ENCODE peak calls at places on chromosomes 12 and 14, in six cellular contexts. J is HTR-8/SVneo; Y is SIG-M5; X is A549; Z is activated CD4-positive, alpha-beta T cell treated with anti-CD3 and anti-CD28 coated beads for 36 hours; E is fibroblast of lung. R is an unnamed sample.

GRCh38 chr14:27026097-27026496 is 428.3 kb upstream of the NOVA1 start:
- DNase-seq in J (no peak), Y (no peak), X (no peak), Z (no peak), E (no peak), R (no peak)

GRCh38 chr14:24390696-24391468 is 7.9 kb upstream of the NYNRIN start:
- DNase-seq in J (no peak), Y (no peak), X (no peak), Z (no peak), E (no peak), R (no peak)

GRCh38 chr12:124356221-124356620 is 61.3 kb downstream of the RFLNA start:
- DNase-seq in J (no peak), Y (no peak), X (no peak), Z (no peak), E (no peak), R (no peak)

GRCh38 chr12:108616359-108616758 is 17.3 kb downstream of the SELPLG start:
- DNase-seq in J (no peak), Y (no peak), X (no peak), Z (no peak), E (no peak), R (no peak)

GRCh38 chr12:69136931-69137613 is 102.3 kb upstream of the CPSF6 start:
- DNase-seq in J (no peak), Y (no peak), X (no peak), Z (no peak), E (peak; percentile 14), R (no peak)

GRCh38 chr14:93317836-93318807 is 14.7 kb downstream of the BTBD7 start:
- DNase-seq in J (peak; percentile 42), Y (no peak), X (peak; percentile 55), Z (no peak), E (peak; percentile 56), R (peak; percentile 57)

GRCh38 chr12:65171870-65172269 is 2.5 kb downstream of the LEMD3 start:
- DNase-seq in J (no peak), Y (no peak), X (no peak), Z (no peak), E (no peak), R (peak; percentile 13)

GRCh38 chr14:65517635-65518542 is 105.4 kb downstream of the FUT8 start:
- DNase-seq in J (no peak), Y (no peak), X (no peak), Z (no peak), E (no peak), R (no peak)

GRCh38 chr12:104751594-104751993 is 206.5 kb downstream of the SLC41A2 start:
- DNase-seq in J (no peak), Y (no peak), X (no peak), Z (no peak), E (no peak), R (no peak)

GRCh38 chr12:13195244-13195643 is 1.3 kb upstream of the EMP1 start:
- DNase-seq in J (no peak), Y (no peak), X (no peak), Z (no peak), E (peak; percentile 43), R (no peak)

GRCh38 chr14:80867091-80867490 is 74.4 kb downstream of the CEP128 start:
- DNase-seq in J (no peak), Y (no peak), X (no peak), Z (no peak), E (no peak), R (no peak)

GRCh38 chr14:50773632-50774541 is 57.1 kb downstream of the NIN start:
- DNase-seq in J (peak; percentile 64), Y (no peak), X (peak; percentile 63), Z (peak; percentile 60), E (peak; percentile 32), R (no peak)

GRCh38 chr12:2051700-2052625 is 824 bp upstream of the CACNA1C start:
- DNase-seq in J (no peak), Y (no peak), X (no peak), Z (no peak), E (no peak), R (no peak)

GRCh38 chr12:118402251-118402650 is 25.9 kb downstream of the SUDS3 start:
- DNase-seq in J (no peak), Y (no peak), X (no peak), Z (no peak), E (peak; percentile 89), R (no peak)

GRCh38 chr12:124013073-124013472 is 40.1 kb downstream of the ZNF664 start:
- DNase-seq in J (no peak), Y (no peak), X (no peak), Z (no peak), E (no peak), R (no peak)

GRCh38 chr14:76694106-76694505 is 67.2 kb upstream of the VASH1 start:
- DNase-seq in J (no peak), Y (no peak), X (no peak), Z (no peak), E (no peak), R (no peak)

GRCh38 chr12:113818833-113819232 is 147.3 kb downstream of the RBM19 start:
- DNase-seq in J (no peak), Y (no peak), X (peak; percentile 28), Z (no peak), E (no peak), R (no peak)

GRCh38 chr12:94811611-94812010 is 161.3 kb upstream of the TMCC3 start:
- DNase-seq in J (no peak), Y (no peak), X (no peak), Z (no peak), E (no peak), R (no peak)

GRCh38 chr14:99077844-99078236 is 194.2 kb downstream of the BCL11B start:
- DNase-seq in J (no peak), Y (no peak), X (no peak), Z (no peak), E (no peak), R (no peak)

GRCh38 chr14:103329421-103330347 is 4.4 kb upstream of the EIF5 start:
- DNase-seq in J (no peak), Y (no peak), X (peak; percentile 35), Z (no peak), E (no peak), R (peak; percentile 20)

GRCh38 chr12:65529771-65530435 is 251.4 kb downstream of the MSRB3 start:
- DNase-seq in J (no peak), Y (no peak), X (no peak), Z (no peak), E (no peak), R (no peak)

GRCh38 chr14:75566321-75566720 is 12.1 kb upstream of the FLVCR2 start:
- DNase-seq in J (no peak), Y (no peak), X (no peak), Z (peak; percentile 94), E (no peak), R (no peak)

GRCh38 chr12:94938583-94938982 is 64.9 kb downstream of the NDUFA12 start:
- DNase-seq in J (no peak), Y (no peak), X (no peak), Z (no peak), E (no peak), R (no peak)

GRCh38 chr12:27109339-27110023 is 27.1 kb upstream of the C12orf71 start:
- DNase-seq in J (no peak), Y (no peak), X (no peak), Z (no peak), E (peak; percentile 35), R (no peak)

GRCh38 chr12:124388679-124389536 is 94.0 kb downstream of the RFLNA start:
- DNase-seq in J (no peak), Y (no peak), X (peak; percentile 74), Z (peak; percentile 86), E (peak; percentile 91), R (no peak)

GRCh38 chr14:50763386-50764007 is 67.5 kb downstream of the NIN start:
- DNase-seq in J (peak; percentile 41), Y (no peak), X (no peak), Z (no peak), E (peak; percentile 88), R (no peak)

GRCh38 chr12:50772470-50772869 is 8.6 kb downstream of the ATF1 start:
- DNase-seq in J (no peak), Y (no peak), X (no peak), Z (no peak), E (no peak), R (no peak)

GRCh38 chr12:84661732-84662326 is 250.8 kb downstream of the SLC6A15 start:
- DNase-seq in J (no peak), Y (no peak), X (no peak), Z (no peak), E (peak; percentile 82), R (no peak)

GRCh38 chr14:57390806-57391562 is 598 bp downstream of the NAA30 start:
- DNase-seq in J (peak; percentile 60), Y (no peak), X (peak; percentile 14), Z (peak; percentile 59), E (peak; percentile 50), R (no peak)

GRCh38 chr14:72476657-72477499 is 417.0 kb downstream of the DPF3 start:
- DNase-seq in J (peak; percentile 82), Y (peak; percentile 76), X (no peak), Z (peak; percentile 86), E (peak; percentile 88), R (no peak)

GRCh38 chr12:115208098-115208497 is 524.1 kb upstream of the TBX3 start:
- DNase-seq in J (no peak), Y (no peak), X (no peak), Z (no peak), E (no peak), R (no peak)

GRCh38 chr14:69625299-69626131 is 14.1 kb downstream of the SUSD6 start:
- DNase-seq in J (no peak), Y (no peak), X (no peak), Z (peak; percentile 89), E (peak; percentile 73), R (peak; percentile 47)

GRCh38 chr12:107320929-107321618 is 227.7 kb upstream of the CRY1 start:
- DNase-seq in J (no peak), Y (no peak), X (peak; percentile 37), Z (peak; percentile 87), E (peak; percentile 61), R (no peak)

GRCh38 chr12:117096643-117097042 is 2.6 kb downstream of the TESC start:
- DNase-seq in J (no peak), Y (no peak), X (no peak), Z (no peak), E (no peak), R (no peak)

GRCh38 chr12:60577607-60578006 is 981.8 kb downstream of the SLC16A7 start:
- DNase-seq in J (no peak), Y (no peak), X (no peak), Z (no peak), E (no peak), R (no peak)

R was measured in GF-D8.